ENCODE peak calls at places on chromosomes 4 and X, in six cellular contexts. G is adipocyte, Y is cardiac muscle cell, O is astrocyte of the spinal cord, V is AG09309, M is hepatocyte. E is an unnamed sample.

GRCh38 chr4:103091601-103092223 is 7.9 kb downstream of the BDH2 start:
- DNase-seq in Y (peak; percentile 59), G (peak; percentile 73), M (peak; percentile 61), V (no peak), O (peak; percentile 78), E (peak; percentile 88)

GRCh38 chrX:144819406-144819805 is 427.9 kb upstream of the SPANXN1 start:
- DNase-seq in V (no peak), M (no peak), Y (no peak), O (no peak), G (no peak), E (no peak)

GRCh38 chr4:70236125-70236524 is 6.3 kb upstream of the CSN3 start:
- DNase-seq in M (no peak), V (no peak), G (peak; percentile 65), Y (no peak), O (no peak), E (no peak)

GRCh38 chrX:125205084-125205917 is 114.4 kb upstream of the TEX13C start:
- DNase-seq in M (peak; percentile 70), V (no peak), Y (peak; percentile 74), O (peak; percentile 45), G (no peak), E (no peak)

GRCh38 chrX:31293409-31293808 is 221.6 kb upstream of the FTHL17 start:
- DNase-seq in O (no peak), M (no peak), G (no peak), V (no peak), Y (no peak), E (peak; percentile 41)

GRCh38 chr4:86999244-86999643 is 64.4 kb downstream of the AFF1 start:
- DNase-seq in O (no peak), G (peak; percentile 51), V (no peak), M (no peak), Y (no peak), E (no peak)

GRCh38 chr4:2866891-2867290 is 23.2 kb downstream of the ADD1 start:
- DNase-seq in G (no peak), V (no peak), O (peak; percentile 46), Y (no peak), M (no peak), E (no peak)

GRCh38 chr4:40238008-40238699 is 41.3 kb downstream of the RHOH start:
- DNase-seq in Y (no peak), O (no peak), M (no peak), V (no peak), G (no peak), E (no peak)

GRCh38 chrX:74514384-74514783 is 93.1 kb downstream of the SLC16A2 start:
- DNase-seq in M (peak; percentile 26), O (no peak), G (no peak), V (no peak), Y (peak; percentile 22), E (no peak)

GRCh38 chrX:67780694-67781109 is 236.9 kb downstream of the AR start:
- DNase-seq in M (peak; percentile 62), O (peak; percentile 96), V (peak; percentile 92), Y (peak; percentile 78), G (peak; percentile 84), E (no peak)

GRCh38 chr4:117400039-117400835 is 314.9 kb upstream of the TRAM1L1 start:
- DNase-seq in G (peak; percentile 68), M (no peak), V (no peak), Y (no peak), O (peak; percentile 89), E (no peak)
- H3K4me3 ChIP-seq in G (peak overlapping the region; percentile 73), M (no peak overlapping the region), V (no peak overlapping the region), Y (no peak overlapping the region), O (no peak overlapping the region), E (no peak overlapping the region)

DNA sequence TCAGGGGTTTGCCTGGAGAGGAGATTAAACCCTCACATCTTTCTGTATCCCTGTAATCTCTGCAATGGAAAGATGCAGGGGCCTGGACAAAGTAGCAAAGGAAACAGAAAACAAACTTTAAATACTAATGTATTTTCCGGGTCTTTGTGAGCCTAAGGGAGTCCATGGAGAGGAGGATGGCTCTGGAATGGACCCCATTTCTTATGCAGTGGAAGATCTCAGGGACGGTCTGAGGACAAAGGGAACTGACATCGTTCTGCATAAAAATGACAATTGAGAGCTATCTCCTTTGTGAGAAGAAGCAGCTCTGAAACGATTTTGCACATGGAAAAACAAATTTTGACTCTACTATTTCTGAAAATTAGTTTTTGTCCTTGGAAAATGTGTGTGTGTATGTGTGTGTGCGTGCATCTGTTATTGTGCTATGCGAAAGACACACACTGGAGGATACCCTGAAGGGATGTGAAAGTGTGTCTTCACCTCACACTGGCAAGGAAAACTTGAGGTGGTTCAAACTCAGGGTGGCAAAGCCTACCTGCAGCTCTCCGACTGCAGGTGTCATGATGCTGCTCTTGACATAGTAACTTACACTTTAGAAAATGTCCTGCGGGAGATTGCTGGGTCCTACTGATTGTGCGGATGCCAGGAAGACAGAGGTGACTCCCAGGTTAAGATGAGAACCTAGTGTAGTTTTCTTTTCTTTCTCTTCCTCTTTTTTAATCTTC is 126.4 kb upstream of the JADE1 start:
- DNase-seq in O (no peak), Y (no peak), V (no peak), M (no peak), G (no peak), E (no peak)
- H3K4me3 ChIP-seq in O (no peak overlapping the region), Y (no peak overlapping the region), V (no peak overlapping the region), M (no peak overlapping the region), G (no peak overlapping the region), E (no peak overlapping the region)

GRCh38 chrX:9315086-9315485 is 149.8 kb upstream of the TBL1X start:
- DNase-seq in Y (no peak), O (no peak), G (peak; percentile 25), V (peak; percentile 41), M (no peak), E (no peak)
- H3K4me3 ChIP-seq in Y (no peak overlapping the region), O (no peak overlapping the region), G (no peak overlapping the region), V (no peak overlapping the region), M (no peak overlapping the region), E (no peak overlapping the region)

GRCh38 chrX:2829066-2829430 is 318 bp downstream of the GYG2 start:
- DNase-seq in G (peak; percentile 53), V (no peak), Y (peak; percentile 63), M (peak; percentile 52), O (no peak), E (no peak)
- H3K4me3 ChIP-seq in G (peak overlapping the region; percentile 78), V (peak overlapping the region; percentile 37), Y (peak overlapping the region; percentile 72), M (peak overlapping the region; percentile 93), O (peak overlapping the region; percentile 30), E (no peak overlapping the region)

GRCh38 chr4:156321203-156321602 is 367.5 kb upstream of the CTSO start:
- DNase-seq in G (peak; percentile 64), V (peak; percentile 84), O (peak; percentile 88), M (no peak), Y (no peak), E (no peak)

GRCh38 chr4:156322592-156322991 is 368.9 kb upstream of the CTSO start:
- DNase-seq in V (peak; percentile 67), G (peak; percentile 34), O (peak; percentile 86), M (no peak), Y (no peak), E (no peak)
- H3K4me3 ChIP-seq in V (no peak overlapping the region), G (no peak overlapping the region), O (no peak overlapping the region), M (no peak overlapping the region), Y (no peak overlapping the region), E (no peak overlapping the region)